ENCODE peak calls at places on chromosomes 2 and 18, in four cellular contexts. One of them, this sample, is unnamed.

GRCh38 chr2:41933585-41934322 is 114.1 kb upstream of the PKDCC start:
- DNase-seq in IMR-90: peak; percentile 96
- DNase-seq in endothelial cell of umbilical vein: no peak
- DNase-seq in GM12878: no peak
- DNase-seq in this sample: no peak

GRCh38 chr18:79542876-79543750 is 136.5 kb upstream of the CTDP1 start:
- DNase-seq in IMR-90: no peak
- DNase-seq in endothelial cell of umbilical vein: no peak
- DNase-seq in GM12878: no peak
- DNase-seq in this sample: no peak

GRCh38 chr2:85259101-85259590 is 68.6 kb downstream of the TGOLN2 start:
- DNase-seq in IMR-90: peak; percentile 65
- DNase-seq in endothelial cell of umbilical vein: no peak
- DNase-seq in GM12878: no peak
- DNase-seq in this sample: no peak

GRCh38 chr2:118046628-118047210 is 32.8 kb upstream of the CCDC93 start:
- DNase-seq in IMR-90: peak; percentile 53
- DNase-seq in endothelial cell of umbilical vein: peak; percentile 60
- DNase-seq in GM12878: no peak
- DNase-seq in this sample: peak; percentile 33

GRCh38 chr2:191797937-191798873 is 48.7 kb downstream of the CAVIN2 start:
- DNase-seq in IMR-90: no peak
- DNase-seq in endothelial cell of umbilical vein: no peak
- DNase-seq in GM12878: no peak
- DNase-seq in this sample: no peak

GRCh38 chr2:16900405-16901025 is 234.9 kb upstream of the CYRIA start:
- DNase-seq in IMR-90: no peak
- DNase-seq in endothelial cell of umbilical vein: no peak
- DNase-seq in GM12878: no peak
- DNase-seq in this sample: peak; percentile 10

GRCh38 chr18:74440808-74441427 is 16.2 kb downstream of the DIPK1C start:
- DNase-seq in IMR-90: no peak
- DNase-seq in endothelial cell of umbilical vein: no peak
- DNase-seq in GM12878: no peak
- DNase-seq in this sample: no peak

GRCh38 chr18:10377956-10378355 is 76.5 kb upstream of the APCDD1 start:
- DNase-seq in IMR-90: peak; percentile 88
- DNase-seq in endothelial cell of umbilical vein: no peak
- DNase-seq in GM12878: no peak
- DNase-seq in this sample: no peak

GRCh38 chr2:73984922-73985317 is 210 bp downstream of the TET3 start:
- DNase-seq in IMR-90: no peak
- DNase-seq in endothelial cell of umbilical vein: no peak
- DNase-seq in GM12878: no peak
- DNase-seq in this sample: no peak

GRCh38 chr2:1613731-1614354 is 130.5 kb downstream of the PXDN start:
- DNase-seq in IMR-90: peak; percentile 45
- DNase-seq in endothelial cell of umbilical vein: no peak
- DNase-seq in GM12878: no peak
- DNase-seq in this sample: no peak

GRCh38 chr2:98598781-98599428 is 9.4 kb downstream of the COA5 start:
- DNase-seq in IMR-90: peak; percentile 60
- DNase-seq in endothelial cell of umbilical vein: peak; percentile 87
- DNase-seq in GM12878: no peak
- DNase-seq in this sample: no peak

GRCh38 chr2:46615555-46616487 is 136.5 kb downstream of the TMEM247 start:
- DNase-seq in IMR-90: peak; percentile 14
- DNase-seq in endothelial cell of umbilical vein: peak; percentile 26
- DNase-seq in GM12878: no peak
- DNase-seq in this sample: no peak

GRCh38 chr2:238497610-238498005 is 70.9 kb downstream of the ASB1 start:
- DNase-seq in IMR-90: no peak
- DNase-seq in endothelial cell of umbilical vein: no peak
- DNase-seq in GM12878: no peak
- DNase-seq in this sample: no peak

GRCh38 chr2:239143858-239144712 is 256.7 kb downstream of the HDAC4 start:
- DNase-seq in IMR-90: peak; percentile 53
- DNase-seq in endothelial cell of umbilical vein: peak; percentile 37
- DNase-seq in GM12878: no peak
- DNase-seq in this sample: peak; percentile 38

GRCh38 chr2:182852090-182852489 is 14.3 kb downstream of the FRZB start:
- DNase-seq in IMR-90: no peak
- DNase-seq in endothelial cell of umbilical vein: no peak
- DNase-seq in GM12878: no peak
- DNase-seq in this sample: no peak

GRCh38 chr18:21257383-21257782 is 15.4 kb downstream of the GREB1L start:
- DNase-seq in IMR-90: peak; percentile 2
- DNase-seq in endothelial cell of umbilical vein: no peak
- DNase-seq in GM12878: no peak
- DNase-seq in this sample: no peak
- TF ChIP-seq FOS in IMR-90: no peak
- TF ChIP-seq FOS in endothelial cell of umbilical vein: no peak
- TF ChIP-seq FOS in GM12878: no peak
- TF ChIP-seq FOS in this sample: no peak

DNA sequence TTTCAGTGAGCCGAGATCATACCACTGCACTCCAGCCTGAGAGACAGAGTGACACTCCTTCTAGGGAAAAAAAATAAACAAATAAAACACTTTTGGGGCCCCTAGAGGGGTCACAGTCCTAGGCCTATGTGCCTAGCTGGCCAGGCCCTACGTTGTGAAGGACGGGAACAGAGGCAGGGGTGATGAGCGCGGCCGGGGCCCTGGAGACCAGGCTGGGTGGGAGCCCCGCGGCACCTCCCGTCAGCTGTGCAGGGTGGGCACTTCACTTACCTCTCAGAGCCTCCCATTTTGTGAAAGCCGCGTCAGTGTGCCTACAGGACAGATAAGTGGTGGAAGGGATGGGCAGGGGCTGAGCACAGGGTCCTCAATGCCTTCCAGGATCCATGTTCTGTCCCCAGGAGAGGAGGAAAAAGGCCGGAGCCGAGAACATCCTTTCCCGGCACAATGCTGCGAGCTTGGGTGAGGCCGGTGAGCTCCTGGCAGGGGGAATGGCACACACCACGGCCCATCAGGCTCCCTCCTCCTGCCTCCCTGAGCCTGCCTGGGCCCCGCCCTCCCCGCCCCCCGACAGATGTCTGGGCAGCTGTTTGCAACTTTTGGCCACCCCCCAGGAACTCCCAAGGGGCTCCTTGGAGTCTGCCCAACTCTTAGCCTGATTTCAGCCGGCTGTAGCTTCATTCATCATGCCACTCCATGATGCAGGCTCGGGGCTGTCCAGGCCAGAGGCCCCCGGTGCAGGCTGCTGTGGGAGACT is 196.6 kb downstream of the TFCP2L1 start:
- DNase-seq in IMR-90: no peak
- DNase-seq in endothelial cell of umbilical vein: no peak
- DNase-seq in GM12878: no peak
- DNase-seq in this sample: no peak
- TF ChIP-seq FOS in IMR-90: no peak
- TF ChIP-seq FOS in endothelial cell of umbilical vein: no peak
- TF ChIP-seq FOS in GM12878: no peak
- TF ChIP-seq FOS in this sample: no peak

GRCh38 chr2:199458017-199458805 is 472 bp upstream of the SATB2 start:
- DNase-seq in IMR-90: no peak
- DNase-seq in endothelial cell of umbilical vein: peak; percentile 15
- DNase-seq in GM12878: no peak
- DNase-seq in this sample: peak; percentile 63
- TF ChIP-seq FOS in IMR-90: no peak
- TF ChIP-seq FOS in endothelial cell of umbilical vein: no peak
- TF ChIP-seq FOS in GM12878: no peak
- TF ChIP-seq FOS in this sample: no peak

GRCh38 chr2:49619804-49620203 is 465.5 kb upstream of the FSHR start:
- DNase-seq in IMR-90: no peak
- DNase-seq in endothelial cell of umbilical vein: no peak
- DNase-seq in GM12878: no peak
- DNase-seq in this sample: no peak

GRCh38 chr2:49621014-49621413 is 466.7 kb upstream of the FSHR start:
- DNase-seq in IMR-90: no peak
- DNase-seq in endothelial cell of umbilical vein: no peak
- DNase-seq in GM12878: no peak
- DNase-seq in this sample: no peak

GRCh38 chr2:49616800-49617199 is 462.5 kb upstream of the FSHR start:
- DNase-seq in IMR-90: no peak
- DNase-seq in endothelial cell of umbilical vein: no peak
- DNase-seq in GM12878: no peak
- DNase-seq in this sample: no peak
- TF ChIP-seq FOS in IMR-90: no peak
- TF ChIP-seq FOS in endothelial cell of umbilical vein: no peak
- TF ChIP-seq FOS in GM12878: no peak
- TF ChIP-seq FOS in this sample: no peak

GRCh38 chr2:109644571-109645275 is 30.6 kb downstream of the SOWAHC start:
- DNase-seq in IMR-90: no peak
- DNase-seq in endothelial cell of umbilical vein: no peak
- DNase-seq in GM12878: no peak
- DNase-seq in this sample: no peak
- TF ChIP-seq FOS in IMR-90: no peak
- TF ChIP-seq FOS in endothelial cell of umbilical vein: no peak
- TF ChIP-seq FOS in GM12878: no peak
- TF ChIP-seq FOS in this sample: no peak

This sample was measured in K562.